ENCODE peak calls at places on chromosomes 6 and 20, in ten cellular contexts. F is GM12891, N is NB4, X is HepG2, P is uterus, I is ovary, O is K562, D is A549, W is esophagus squamous epithelium, C is stomach. E is an unnamed sample.

GRCh38 chr6:142867355-142867801 is 77.6 kb downstream of the HIVEP2 start:
- DNase-seq in F (no peak), N (peak; percentile 18), X (no peak), P (no peak), I (no peak), O (no peak), D (no peak), W (no peak), C (no peak), E (no peak)

GRCh38 chr6:74404366-74404765 is 708.4 kb downstream of the CD109 start:
- DNase-seq in F (no peak), N (no peak), X (no peak), P (no peak), I (no peak), O (no peak), D (no peak), W (no peak), C (no peak), E (no peak)

GRCh38 chr20:3804254-3804751 is 8.2 kb downstream of the CDC25B start:
- DNase-seq in F (no peak), N (no peak), X (no peak), P (no peak), I (no peak), O (no peak), D (no peak), W (no peak), C (no peak), E (no peak)

GRCh38 chr6:14354919-14355572 is 237.5 kb downstream of the CD83 start:
- DNase-seq in F (no peak), N (peak; percentile 13), X (no peak), P (peak; percentile 46), I (peak; percentile 57), O (no peak), D (peak; percentile 21), W (no peak), C (peak; percentile 31), E (peak; percentile 12)

GRCh38 chr6:107565165-107565723 is 75.3 kb downstream of the SOBP start:
- DNase-seq in F (no peak), N (no peak), X (peak; percentile 7), P (no peak), I (no peak), O (no peak), D (no peak), W (no peak), C (no peak), E (no peak)

GRCh38 chr6:66508433-66508832 is 801.4 kb upstream of the EYS start:
- DNase-seq in F (no peak), N (no peak), X (no peak), P (no peak), I (no peak), O (no peak), D (no peak), W (no peak), C (no peak), E (no peak)

GRCh38 chr20:64212750-64213149 is 42.8 kb upstream of the PCMTD2 start:
- DNase-seq in F (no peak), N (peak; percentile 30), X (no peak), P (peak; percentile 57), I (peak; percentile 81), O (no peak), D (no peak), W (no peak), C (peak; percentile 29), E (no peak)

GRCh38 chr20:44074252-44075151 is 112.5 kb downstream of the JPH2 start:
- DNase-seq in F (no peak), N (peak; percentile 28), X (no peak), P (no peak), I (peak; percentile 8), O (no peak), D (no peak), W (no peak), C (peak; percentile 19), E (no peak)

GRCh38 chr20:12030470-12030869 is 112.8 kb downstream of the BTBD3 start:
- DNase-seq in F (no peak), N (no peak), X (no peak), P (no peak), I (no peak), O (no peak), D (no peak), W (no peak), C (no peak), E (no peak)

GRCh38 chr6:90008189-90008907 is 114.1 kb downstream of the GJA10 start:
- DNase-seq in F (no peak), N (no peak), X (no peak), P (no peak), I (no peak), O (no peak), D (no peak), W (no peak), C (no peak), E (no peak)

DNA sequence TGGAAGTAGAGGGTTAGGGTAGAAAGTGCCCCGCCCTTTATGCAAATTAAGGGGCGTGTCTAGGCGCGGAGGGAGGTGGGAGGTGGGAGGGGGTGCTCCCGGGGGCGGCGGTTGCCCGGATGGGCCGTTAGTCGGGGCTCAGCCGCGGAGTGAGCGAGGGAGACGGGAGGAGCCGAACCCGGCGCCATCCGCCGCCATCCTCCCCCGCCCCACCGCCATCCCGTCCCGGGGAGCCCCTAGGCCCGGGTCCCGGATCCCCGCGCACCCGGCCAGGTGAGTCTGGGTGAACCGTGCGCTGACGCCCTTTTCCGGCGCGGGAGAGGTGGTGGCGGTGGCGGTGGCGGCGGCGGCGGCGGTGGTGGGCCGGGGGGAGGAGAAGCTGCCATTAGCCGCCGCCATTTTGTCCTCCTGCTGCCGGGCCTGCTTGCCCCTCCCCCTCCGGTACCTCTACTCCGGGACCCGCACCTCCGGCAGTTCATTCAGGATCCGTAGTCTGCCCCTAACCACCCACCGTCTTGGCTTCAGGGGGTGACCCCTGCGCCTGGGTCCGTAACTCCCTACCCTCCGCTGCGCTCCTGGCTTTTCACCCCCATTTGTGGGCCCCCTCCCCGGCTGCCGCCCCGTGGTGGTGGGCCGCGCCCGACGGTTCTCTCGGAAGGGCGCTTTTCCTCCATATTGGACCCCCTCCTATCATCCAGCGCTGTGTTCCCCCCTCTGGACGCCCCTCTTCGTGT is at the start of gene PRRC2A:
- DNase-seq in F (peak; percentile 75), N (peak; percentile 89), X (no peak), P (no peak), I (peak; percentile 95), O (peak; percentile 97), D (no peak), W (no peak), C (peak; percentile 97), E (peak; percentile 93)
- TF ChIP-seq POLR2A in F (peak; percentile 24), N (no peak), X (peak; percentile 77), P (peak; percentile 26), I (peak; percentile 65), O (peak; percentile 83), D (peak; percentile 60), W (peak; percentile 52), C (no peak), E (no peak)

GRCh38 chr6:15607603-15608002 is 55.2 kb downstream of the DTNBP1 start:
- DNase-seq in F (no peak), N (no peak), X (no peak), P (no peak), I (no peak), O (no peak), D (no peak), W (no peak), C (no peak), E (no peak)

GRCh38 chr6:15598273-15598778 is 64.5 kb downstream of the DTNBP1 start:
- DNase-seq in F (no peak), N (no peak), X (no peak), P (no peak), I (no peak), O (no peak), D (no peak), W (no peak), C (no peak), E (no peak)

GRCh38 chr6:15596241-15596896 is 66.5 kb downstream of the DTNBP1 start:
- DNase-seq in F (no peak), N (peak; percentile 59), X (no peak), P (no peak), I (no peak), O (no peak), D (no peak), W (no peak), C (no peak), E (no peak)

GRCh38 chr6:15606347-15606746 is 56.5 kb downstream of the DTNBP1 start:
- DNase-seq in F (no peak), N (no peak), X (no peak), P (no peak), I (no peak), O (no peak), D (no peak), W (no peak), C (no peak), E (no peak)

GRCh38 chr6:15602144-15602543 is 60.7 kb downstream of the DTNBP1 start:
- DNase-seq in F (no peak), N (no peak), X (no peak), P (no peak), I (no peak), O (no peak), D (no peak), W (no peak), C (no peak), E (no peak)
- TF ChIP-seq POLR2A in F (no peak), N (no peak), X (no peak), P (no peak), I (no peak), O (no peak), D (no peak), W (no peak), C (no peak), E (no peak)

GRCh38 chr6:136566851-136567250 is 16.6 kb upstream of the MAP7 start:
- DNase-seq in F (no peak), N (no peak), X (no peak), P (no peak), I (no peak), O (no peak), D (no peak), W (no peak), C (no peak), E (no peak)

GRCh38 chr6:136564170-136564569 is 13.9 kb upstream of the MAP7 start:
- DNase-seq in F (no peak), N (no peak), X (no peak), P (no peak), I (no peak), O (no peak), D (no peak), W (no peak), C (no peak), E (no peak)

GRCh38 chr6:136562211-136562610 is 12.0 kb upstream of the MAP7 start:
- DNase-seq in F (no peak), N (no peak), X (no peak), P (no peak), I (no peak), O (no peak), D (no peak), W (no peak), C (no peak), E (no peak)

GRCh38 chr6:136566007-136566487 is 15.8 kb upstream of the MAP7 start:
- DNase-seq in F (no peak), N (peak; percentile 37), X (no peak), P (no peak), I (no peak), O (peak; percentile 23), D (no peak), W (no peak), C (peak; percentile 50), E (no peak)

GRCh38 chr6:136563386-136564152 is 13.3 kb upstream of the MAP7 start:
- DNase-seq in F (no peak), N (no peak), X (no peak), P (no peak), I (no peak), O (no peak), D (no peak), W (no peak), C (no peak), E (no peak)
- TF ChIP-seq POLR2A in F (no peak), N (no peak), X (no peak), P (no peak), I (no peak), O (no peak), D (no peak), W (no peak), C (no peak), E (no peak)

GRCh38 chr6:44224978-44225330 is 1.6 kb downstream of the SLC29A1 start:
- DNase-seq in F (no peak), N (no peak), X (no peak), P (no peak), I (no peak), O (no peak), D (no peak), W (no peak), C (no peak), E (no peak)
- TF ChIP-seq POLR2A in F (no peak), N (no peak), X (no peak), P (no peak), I (no peak), O (no peak), D (no peak), W (no peak), C (no peak), E (no peak)

E was measured in erythroblast.